ENCODE peak calls at places on chromosomes 12 and 14, in eight cellular contexts. One of them, this sample, is unnamed.

GRCh38 chr12:102421801-102422583 is 58.4 kb downstream of the IGF1 start:
- DNase-seq in fibroblast of lung: no peak
- DNase-seq in heart left ventricle: no peak
- DNase-seq in OCI-LY7: no peak
- DNase-seq in CD8-positive, alpha-beta memory T cell: peak; percentile 5
- DNase-seq in brain microvascular endothelial cell: no peak
- DNase-seq in cardiac muscle cell: no peak
- DNase-seq in CD8-positive, alpha-beta T cell: no peak
- DNase-seq in this sample: no peak

GRCh38 chr12:25789520-25789919 is 169.0 kb upstream of the RASSF8 start:
- DNase-seq in OCI-LY7: no peak
- DNase-seq in CD8-positive, alpha-beta T cell: no peak
- DNase-seq in heart left ventricle: no peak
- DNase-seq in brain microvascular endothelial cell: peak; percentile 41
- DNase-seq in fibroblast of lung: peak; percentile 92
- DNase-seq in CD8-positive, alpha-beta memory T cell: no peak
- DNase-seq in cardiac muscle cell: peak; percentile 90
- DNase-seq in this sample: no peak

GRCh38 chr14:52015411-52016030 is 26.2 kb downstream of the RTRAF start:
- DNase-seq in CD8-positive, alpha-beta memory T cell: no peak
- DNase-seq in cardiac muscle cell: peak; percentile 53
- DNase-seq in heart left ventricle: no peak
- DNase-seq in CD8-positive, alpha-beta T cell: no peak
- DNase-seq in fibroblast of lung: no peak
- DNase-seq in OCI-LY7: peak; percentile 4
- DNase-seq in brain microvascular endothelial cell: peak; percentile 41
- DNase-seq in this sample: no peak

GRCh38 chr14:61601923-61602732 is 93.2 kb upstream of the HIF1A start:
- DNase-seq in CD8-positive, alpha-beta T cell: no peak
- DNase-seq in cardiac muscle cell: no peak
- DNase-seq in CD8-positive, alpha-beta memory T cell: no peak
- DNase-seq in OCI-LY7: peak; percentile 19
- DNase-seq in brain microvascular endothelial cell: no peak
- DNase-seq in fibroblast of lung: no peak
- DNase-seq in heart left ventricle: no peak
- DNase-seq in this sample: no peak

GRCh38 chr14:103867523-103867953 is 20.2 kb upstream of the PPP1R13B start:
- DNase-seq in CD8-positive, alpha-beta T cell: no peak
- DNase-seq in brain microvascular endothelial cell: no peak
- DNase-seq in heart left ventricle: peak; percentile 74
- DNase-seq in fibroblast of lung: no peak
- DNase-seq in OCI-LY7: no peak
- DNase-seq in CD8-positive, alpha-beta memory T cell: no peak
- DNase-seq in cardiac muscle cell: no peak
- DNase-seq in this sample: peak; percentile 54

GRCh38 chr12:61993734-61994345 is 266.4 kb upstream of the USP15 start:
- DNase-seq in brain microvascular endothelial cell: peak; percentile 25
- DNase-seq in CD8-positive, alpha-beta T cell: no peak
- DNase-seq in cardiac muscle cell: peak; percentile 3
- DNase-seq in fibroblast of lung: peak; percentile 25
- DNase-seq in OCI-LY7: peak; percentile 22
- DNase-seq in CD8-positive, alpha-beta memory T cell: no peak
- DNase-seq in heart left ventricle: no peak
- DNase-seq in this sample: peak; percentile 5

GRCh38 chr12:96719671-96720362 is 187.2 kb upstream of the NEDD1 start:
- DNase-seq in cardiac muscle cell: peak; percentile 21
- DNase-seq in OCI-LY7: peak; percentile 49
- DNase-seq in brain microvascular endothelial cell: peak; percentile 53
- DNase-seq in CD8-positive, alpha-beta memory T cell: peak; percentile 24
- DNase-seq in CD8-positive, alpha-beta T cell: no peak
- DNase-seq in heart left ventricle: no peak
- DNase-seq in fibroblast of lung: peak; percentile 67
- DNase-seq in this sample: no peak

GRCh38 chr14:95683793-95684192 is 2.4 kb upstream of the TCL1B start:
- DNase-seq in fibroblast of lung: no peak
- DNase-seq in cardiac muscle cell: no peak
- DNase-seq in brain microvascular endothelial cell: no peak
- DNase-seq in CD8-positive, alpha-beta memory T cell: no peak
- DNase-seq in heart left ventricle: no peak
- DNase-seq in CD8-positive, alpha-beta T cell: no peak
- DNase-seq in OCI-LY7: peak; percentile 69
- DNase-seq in this sample: no peak

GRCh38 chr12:50932787-50933280 is 19.5 kb upstream of the HIGD1C start:
- DNase-seq in heart left ventricle: no peak
- DNase-seq in CD8-positive, alpha-beta T cell: no peak
- DNase-seq in cardiac muscle cell: no peak
- DNase-seq in OCI-LY7: no peak
- DNase-seq in brain microvascular endothelial cell: no peak
- DNase-seq in CD8-positive, alpha-beta memory T cell: no peak
- DNase-seq in fibroblast of lung: no peak
- DNase-seq in this sample: no peak

GRCh38 chr12:124442772-124443445 is 124.5 kb downstream of the NCOR2 start:
- DNase-seq in heart left ventricle: no peak
- DNase-seq in OCI-LY7: no peak
- DNase-seq in CD8-positive, alpha-beta T cell: no peak
- DNase-seq in fibroblast of lung: no peak
- DNase-seq in cardiac muscle cell: peak; percentile 68
- DNase-seq in brain microvascular endothelial cell: no peak
- DNase-seq in CD8-positive, alpha-beta memory T cell: no peak
- DNase-seq in this sample: no peak

GRCh38 chr12:63876980-63877379 is 32.5 kb downstream of the SRGAP1 start:
- DNase-seq in CD8-positive, alpha-beta memory T cell: no peak
- DNase-seq in OCI-LY7: no peak
- DNase-seq in cardiac muscle cell: peak; percentile 24
- DNase-seq in CD8-positive, alpha-beta T cell: no peak
- DNase-seq in brain microvascular endothelial cell: no peak
- DNase-seq in fibroblast of lung: peak; percentile 34
- DNase-seq in heart left ventricle: no peak
- DNase-seq in this sample: no peak

GRCh38 chr14:100536721-100537700 is 50.2 kb downstream of the BEGAIN start:
- DNase-seq in OCI-LY7: no peak
- DNase-seq in fibroblast of lung: no peak
- DNase-seq in brain microvascular endothelial cell: no peak
- DNase-seq in cardiac muscle cell: no peak
- DNase-seq in heart left ventricle: no peak
- DNase-seq in CD8-positive, alpha-beta T cell: no peak
- DNase-seq in CD8-positive, alpha-beta memory T cell: no peak
- DNase-seq in this sample: no peak

GRCh38 chr12:104695453-104696148 is 238.9 kb downstream of the CHST11 start:
- DNase-seq in CD8-positive, alpha-beta T cell: peak; percentile 88
- DNase-seq in fibroblast of lung: peak; percentile 85
- DNase-seq in brain microvascular endothelial cell: peak; percentile 97
- DNase-seq in cardiac muscle cell: peak; percentile 93
- DNase-seq in OCI-LY7: peak; percentile 27
- DNase-seq in heart left ventricle: no peak
- DNase-seq in CD8-positive, alpha-beta memory T cell: peak; percentile 80
- DNase-seq in this sample: no peak

GRCh38 chr14:99648385-99648784 is 3.5 kb downstream of the HHIPL1 start:
- DNase-seq in heart left ventricle: no peak
- DNase-seq in CD8-positive, alpha-beta T cell: no peak
- DNase-seq in brain microvascular endothelial cell: no peak
- DNase-seq in OCI-LY7: no peak
- DNase-seq in cardiac muscle cell: no peak
- DNase-seq in CD8-positive, alpha-beta memory T cell: no peak
- DNase-seq in fibroblast of lung: no peak
- DNase-seq in this sample: no peak

GRCh38 chr12:97960741-97961608 is 498.4 kb downstream of the RMST start:
- DNase-seq in brain microvascular endothelial cell: no peak
- DNase-seq in CD8-positive, alpha-beta memory T cell: no peak
- DNase-seq in OCI-LY7: peak; percentile 55
- DNase-seq in fibroblast of lung: peak; percentile 14
- DNase-seq in CD8-positive, alpha-beta T cell: no peak
- DNase-seq in cardiac muscle cell: peak; percentile 22
- DNase-seq in heart left ventricle: no peak
- DNase-seq in this sample: no peak

GRCh38 chr14:61514006-61514830 is 181.1 kb upstream of the HIF1A start:
- DNase-seq in CD8-positive, alpha-beta memory T cell: no peak
- DNase-seq in CD8-positive, alpha-beta T cell: no peak
- DNase-seq in OCI-LY7: no peak
- DNase-seq in heart left ventricle: no peak
- DNase-seq in fibroblast of lung: peak; percentile 46
- DNase-seq in brain microvascular endothelial cell: no peak
- DNase-seq in cardiac muscle cell: peak; percentile 88
- DNase-seq in this sample: no peak

GRCh38 chr14:65461730-65462129 is 49.2 kb downstream of the FUT8 start:
- DNase-seq in heart left ventricle: no peak
- DNase-seq in CD8-positive, alpha-beta T cell: no peak
- DNase-seq in brain microvascular endothelial cell: no peak
- DNase-seq in OCI-LY7: peak; percentile 25
- DNase-seq in cardiac muscle cell: peak; percentile 43
- DNase-seq in fibroblast of lung: peak; percentile 18
- DNase-seq in CD8-positive, alpha-beta memory T cell: no peak
- DNase-seq in this sample: no peak

GRCh38 chr14:20412422-20412821 is 879 bp downstream of the TEP1 start:
- DNase-seq in OCI-LY7: peak; percentile 30
- DNase-seq in fibroblast of lung: peak; percentile 14
- DNase-seq in heart left ventricle: no peak
- DNase-seq in cardiac muscle cell: peak; percentile 16
- DNase-seq in CD8-positive, alpha-beta T cell: peak; percentile 31
- DNase-seq in brain microvascular endothelial cell: no peak
- DNase-seq in CD8-positive, alpha-beta memory T cell: peak; percentile 45
- DNase-seq in this sample: no peak

GRCh38 chr14:20409226-20409625 is 4.1 kb downstream of the TEP1 start:
- DNase-seq in fibroblast of lung: no peak
- DNase-seq in heart left ventricle: no peak
- DNase-seq in CD8-positive, alpha-beta T cell: no peak
- DNase-seq in cardiac muscle cell: no peak
- DNase-seq in brain microvascular endothelial cell: peak; percentile 12
- DNase-seq in CD8-positive, alpha-beta memory T cell: no peak
- DNase-seq in OCI-LY7: no peak
- DNase-seq in this sample: no peak

GRCh38 chr14:20413785-20414117 is 450 bp upstream of the TEP1 start:
- DNase-seq in heart left ventricle: no peak
- DNase-seq in CD8-positive, alpha-beta T cell: no peak
- DNase-seq in OCI-LY7: peak; percentile 31
- DNase-seq in CD8-positive, alpha-beta memory T cell: peak; percentile 12
- DNase-seq in cardiac muscle cell: no peak
- DNase-seq in fibroblast of lung: peak; percentile 14
- DNase-seq in brain microvascular endothelial cell: no peak
- DNase-seq in this sample: no peak

GRCh38 chr14:20415723-20416622 is 2.7 kb upstream of the TEP1 start:
- DNase-seq in heart left ventricle: no peak
- DNase-seq in OCI-LY7: peak; percentile 84
- DNase-seq in fibroblast of lung: peak; percentile 62
- DNase-seq in CD8-positive, alpha-beta T cell: no peak
- DNase-seq in cardiac muscle cell: peak; percentile 73
- DNase-seq in CD8-positive, alpha-beta memory T cell: peak; percentile 42
- DNase-seq in brain microvascular endothelial cell: peak; percentile 48
- DNase-seq in this sample: peak; percentile 37

GRCh38 chr14:20412876-20413784 is at the start of gene TEP1:
- DNase-seq in brain microvascular endothelial cell: peak; percentile 79
- DNase-seq in heart left ventricle: peak; percentile 90
- DNase-seq in CD8-positive, alpha-beta T cell: peak; percentile 69
- DNase-seq in cardiac muscle cell: peak; percentile 87
- DNase-seq in OCI-LY7: peak; percentile 76
- DNase-seq in CD8-positive, alpha-beta memory T cell: peak; percentile 67
- DNase-seq in fibroblast of lung: peak; percentile 80
- DNase-seq in this sample: peak; percentile 77
- H3K27ac ChIP-seq in brain microvascular endothelial cell: peak within 1 kb of the TSS; percentile 78
- H3K27ac ChIP-seq in heart left ventricle: peak within 1 kb of the TSS; percentile 95
- H3K27ac ChIP-seq in CD8-positive, alpha-beta T cell: peak within 1 kb of the TSS; percentile 80
- H3K27ac ChIP-seq in cardiac muscle cell: peak within 1 kb of the TSS; percentile 91
- H3K27ac ChIP-seq in OCI-LY7: peak within 1 kb of the TSS; percentile 48
- H3K27ac ChIP-seq in CD8-positive, alpha-beta memory T cell: peak within 1 kb of the TSS; percentile 90
- H3K27ac ChIP-seq in fibroblast of lung: peak within 1 kb of the TSS; percentile 80
- H3K27ac ChIP-seq in this sample: peak within 1 kb of the TSS; percentile 94

DNA sequence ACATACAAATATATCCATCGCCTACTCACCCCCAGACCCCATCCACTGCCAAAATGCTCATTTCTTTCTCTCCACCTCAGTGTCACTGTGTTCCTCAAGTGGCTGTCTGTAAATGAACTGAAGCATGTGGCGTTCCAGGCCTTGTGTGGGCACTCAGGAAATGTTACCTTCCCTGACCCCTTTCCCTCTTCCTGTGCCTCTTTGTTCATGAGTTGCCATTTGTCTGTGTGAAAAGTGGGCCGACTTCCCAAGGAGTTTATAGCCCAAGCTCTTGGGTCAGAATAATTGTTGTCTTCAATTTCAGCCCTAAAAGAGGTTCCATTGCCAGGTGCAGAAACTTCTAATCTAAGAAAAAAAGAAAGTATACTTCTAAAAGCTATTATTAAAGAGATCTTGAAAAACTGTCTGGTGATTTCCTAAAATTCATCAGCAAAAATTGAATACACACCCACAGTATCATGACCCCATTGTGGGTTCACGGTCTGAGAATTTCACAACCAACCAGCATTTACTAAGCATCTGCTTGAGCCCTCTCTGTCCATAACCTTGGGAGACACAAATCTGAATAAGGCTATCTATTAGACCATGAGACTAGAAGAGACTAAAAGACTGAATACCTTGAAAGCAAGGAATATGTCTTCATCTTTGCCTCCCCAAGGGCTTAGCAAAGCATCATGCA is 201.4 kb upstream of the EEA1 start:
- DNase-seq in heart left ventricle: no peak
- DNase-seq in brain microvascular endothelial cell: no peak
- DNase-seq in CD8-positive, alpha-beta T cell: no peak
- DNase-seq in OCI-LY7: no peak
- DNase-seq in cardiac muscle cell: no peak
- DNase-seq in fibroblast of lung: no peak
- DNase-seq in CD8-positive, alpha-beta memory T cell: no peak
- DNase-seq in this sample: no peak
- H3K27ac ChIP-seq in heart left ventricle: peak overlapping the region; percentile 22
- H3K27ac ChIP-seq in brain microvascular endothelial cell: no peak overlapping the region
- H3K27ac ChIP-seq in CD8-positive, alpha-beta T cell: no peak overlapping the region
- H3K27ac ChIP-seq in OCI-LY7: no peak overlapping the region
- H3K27ac ChIP-seq in cardiac muscle cell: peak overlapping the region; percentile 16
- H3K27ac ChIP-seq in fibroblast of lung: no peak overlapping the region
- H3K27ac ChIP-seq in CD8-positive, alpha-beta memory T cell: no peak overlapping the region
- H3K27ac ChIP-seq in this sample: no peak overlapping the region

GRCh38 chr12:65646127-65646643 is 178.1 kb upstream of the HMGA2 start:
- DNase-seq in brain microvascular endothelial cell: no peak
- DNase-seq in OCI-LY7: no peak
- DNase-seq in heart left ventricle: no peak
- DNase-seq in CD8-positive, alpha-beta T cell: no peak
- DNase-seq in cardiac muscle cell: no peak
- DNase-seq in fibroblast of lung: no peak
- DNase-seq in CD8-positive, alpha-beta memory T cell: no peak
- DNase-seq in this sample: no peak
- H3K27ac ChIP-seq in brain microvascular endothelial cell: no peak overlapping the region
- H3K27ac ChIP-seq in OCI-LY7: no peak overlapping the region
- H3K27ac ChIP-seq in heart left ventricle: no peak overlapping the region
- H3K27ac ChIP-seq in CD8-positive, alpha-beta T cell: no peak overlapping the region
- H3K27ac ChIP-seq in cardiac muscle cell: no peak overlapping the region
- H3K27ac ChIP-seq in fibroblast of lung: no peak overlapping the region
- H3K27ac ChIP-seq in CD8-positive, alpha-beta memory T cell: no peak overlapping the region
- H3K27ac ChIP-seq in this sample: no peak overlapping the region

DNA sequence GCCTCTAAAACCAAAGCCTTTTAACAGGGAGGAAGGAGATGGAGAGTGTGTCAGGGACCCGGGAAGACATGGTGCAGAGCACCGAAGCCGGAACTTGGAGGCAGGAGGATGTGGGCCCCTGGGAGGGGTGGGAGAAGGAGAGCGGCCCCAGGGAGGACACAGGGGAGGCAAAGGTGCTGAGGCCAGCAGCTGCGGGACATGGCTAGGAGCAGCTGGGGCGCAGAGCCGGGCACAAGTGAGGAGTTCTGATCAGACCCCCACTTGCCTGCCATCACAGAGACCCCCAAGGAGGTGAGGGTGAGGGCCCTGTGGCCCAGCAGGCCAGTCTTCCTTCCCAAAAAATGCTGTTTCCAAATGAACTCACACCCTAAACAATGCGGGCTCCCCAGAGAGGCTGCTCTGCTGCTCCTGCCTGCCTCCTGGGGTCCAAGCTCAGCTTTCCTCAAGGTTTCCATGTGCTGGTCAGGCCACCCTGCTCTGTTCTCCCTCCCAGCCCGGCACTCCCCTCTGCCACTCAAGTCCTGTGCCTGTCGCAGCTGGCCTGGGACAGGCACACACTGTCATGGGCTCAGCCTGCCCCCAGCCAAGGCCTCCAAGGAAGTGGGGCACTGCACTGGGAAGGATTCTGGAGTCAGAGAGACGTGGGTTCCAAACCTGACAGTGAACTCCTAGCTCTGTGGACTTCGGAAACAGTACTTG is 24.0 kb downstream of the CHGA start:
- DNase-seq in CD8-positive, alpha-beta T cell: no peak
- DNase-seq in CD8-positive, alpha-beta memory T cell: no peak
- DNase-seq in fibroblast of lung: no peak
- DNase-seq in cardiac muscle cell: no peak
- DNase-seq in OCI-LY7: no peak
- DNase-seq in heart left ventricle: no peak
- DNase-seq in brain microvascular endothelial cell: no peak
- DNase-seq in this sample: no peak
- H3K27ac ChIP-seq in CD8-positive, alpha-beta T cell: no peak overlapping the region
- H3K27ac ChIP-seq in CD8-positive, alpha-beta memory T cell: no peak overlapping the region
- H3K27ac ChIP-seq in fibroblast of lung: no peak overlapping the region
- H3K27ac ChIP-seq in cardiac muscle cell: no peak overlapping the region
- H3K27ac ChIP-seq in OCI-LY7: no peak overlapping the region
- H3K27ac ChIP-seq in heart left ventricle: no peak overlapping the region
- H3K27ac ChIP-seq in brain microvascular endothelial cell: no peak overlapping the region
- H3K27ac ChIP-seq in this sample: no peak overlapping the region

This sample was measured in foreskin keratinocyte.